ENCODE peak calls at places on chromosomes 6 and 20, in seven cellular contexts. S is sciatic nerve; R is activated CD4-positive, alpha-beta T cell treated with anti-CD3 and anti-CD28 coated beads, Interleukin-2, amount 50 U/mL, for 24 hours; W is AG04450; Q is neural crest cell; A is cardiac muscle cell; E is tibial artery. L is an unnamed sample.

GRCh38 chr6:108619431-108620197 is 58.9 kb downstream of the FOXO3 start:
- DNase-seq in Q (no peak), E (no peak), A (no peak), R (no peak), S (no peak), W (no peak), L (no peak)

GRCh38 chr6:53635322-53635721 is 30.2 kb downstream of the KLHL31 start:
- DNase-seq in W (no peak), R (no peak), S (no peak), Q (no peak), E (no peak), A (no peak), L (no peak)

GRCh38 chr20:33843854-33844253 is 32.7 kb downstream of the CHMP4B start:
- DNase-seq in E (no peak), W (no peak), R (no peak), S (no peak), Q (no peak), A (no peak), L (peak)

GRCh38 chr6:35415065-35415880 is 36.9 kb upstream of the FANCE start:
- DNase-seq in S (peak), Q (peak), E (peak), W (peak), A (peak), R (no peak), L (peak)

GRCh38 chr6:32885698-32886286 is 31.8 kb downstream of the PSMB9 start:
- DNase-seq in W (no peak), E (no peak), A (peak), S (no peak), Q (no peak), R (no peak), L (peak)

GRCh38 chr6:29731281-29731680 is 8.0 kb downstream of the HLA-F start:
- DNase-seq in R (no peak), S (no peak), W (no peak), E (no peak), Q (no peak), A (no peak), L (no peak)

GRCh38 chr20:44247131-44247571 is at the start of gene GDAP1L1:
- DNase-seq in E (no peak), Q (peak), S (no peak), R (no peak), A (peak), W (no peak), L (no peak)

GRCh38 chr6:120826253-120826652 is 508.0 kb downstream of the TBC1D32 start:
- DNase-seq in A (peak), Q (peak), R (no peak), E (no peak), S (no peak), W (no peak), L (no peak)

GRCh38 chr20:58731192-58731591 is 38.6 kb downstream of the NPEPL1 start:
- DNase-seq in S (no peak), Q (no peak), E (no peak), R (no peak), W (no peak), A (no peak), L (no peak)

GRCh38 chr6:24614048-24614420 is 32.0 kb downstream of the KIAA0319 start:
- DNase-seq in S (no peak), E (no peak), Q (no peak), R (no peak), A (no peak), W (no peak), L (no peak)

GRCh38 chr20:24690408-24690807 is 221.0 kb downstream of the SYNDIG1 start:
- DNase-seq in A (no peak), W (no peak), E (peak), Q (no peak), S (peak), R (no peak), L (no peak)

GRCh38 chr20:51237790-51238189 is 214.9 kb upstream of the KCNG1 start:
- DNase-seq in A (no peak), Q (no peak), W (no peak), R (no peak), S (no peak), E (no peak), L (no peak)

GRCh38 chr6:114342086-114342825 is 567 bp downstream of the HS3ST5 start:
- DNase-seq in E (no peak), S (no peak), W (no peak), Q (peak), A (peak), R (no peak), L (no peak)

GRCh38 chr6:15495375-15495901 is 167.4 kb downstream of the DTNBP1 start:
- DNase-seq in R (no peak), Q (no peak), S (no peak), E (peak), W (no peak), A (peak), L (no peak)

GRCh38 chr6:155026366-155027045 is 31.4 kb downstream of the TIAM2 start:
- DNase-seq in Q (no peak), W (peak), S (no peak), A (no peak), E (peak), R (no peak), L (no peak)

GRCh38 chr6:149887343-149887742 is 10.6 kb downstream of the RAET1E start:
- DNase-seq in E (no peak), W (no peak), R (no peak), S (no peak), A (no peak), Q (no peak), L (no peak)

GRCh38 chr6:36382976-36383375 is 4.5 kb downstream of the ETV7 start:
- DNase-seq in S (peak), E (no peak), A (no peak), R (no peak), W (no peak), Q (no peak), L (no peak)

GRCh38 chr20:625360-625932 is 15.3 kb upstream of the TCF15 start:
- DNase-seq in W (no peak), S (no peak), R (no peak), Q (no peak), A (no peak), E (no peak), L (no peak)

GRCh38 chr6:110681543-110682459 is 133.5 kb downstream of the CDK19 start:
- DNase-seq in W (no peak), S (no peak), R (no peak), Q (no peak), A (no peak), E (no peak), L (no peak)

GRCh38 chr20:55514498-55514897 is 490.8 kb downstream of the CBLN4 start:
- DNase-seq in A (no peak), S (no peak), R (no peak), E (no peak), W (no peak), Q (no peak), L (no peak)

GRCh38 chr6:168374051-168374502 is 54.5 kb upstream of the DACT2 start:
- DNase-seq in R (no peak), W (no peak), A (no peak), E (no peak), Q (no peak), S (peak), L (no peak)

GRCh38 chr20:60204601-60205000 is 246.4 kb downstream of the CDH26 start:
- DNase-seq in W (no peak), S (no peak), R (no peak), A (no peak), Q (no peak), E (no peak), L (no peak)

GRCh38 chr6:55469829-55470438 is 109.1 kb downstream of the HMGCLL1 start:
- DNase-seq in E (no peak), S (no peak), W (no peak), Q (no peak), R (no peak), A (no peak), L (no peak)

GRCh38 chr20:33685328-33686007 is 717 bp downstream of the E2F1 start:
- DNase-seq in S (no peak), A (no peak), R (peak), E (no peak), Q (peak), W (no peak), L (peak)

GRCh38 chr20:59441860-59442810 is 141.7 kb downstream of the EDN3 start:
- DNase-seq in W (no peak), A (peak), E (no peak), S (no peak), R (no peak), Q (no peak), L (no peak)

GRCh38 chr6:7073810-7074525 is 33.8 kb upstream of the RREB1 start:
- DNase-seq in S (peak), A (no peak), R (peak), Q (no peak), W (no peak), E (peak), L (peak)

GRCh38 chr20:62155428-62156253 is 12.1 kb downstream of the SS18L1 start:
- DNase-seq in Q (no peak), R (no peak), A (no peak), E (no peak), S (no peak), W (no peak), L (no peak)

GRCh38 chr6:73290435-73290834 is 27.4 kb upstream of the KHDC1 start:
- DNase-seq in Q (no peak), A (no peak), R (no peak), S (no peak), E (no peak), W (no peak), L (no peak)

GRCh38 chr20:15475483-15475882 is 1097.8 kb downstream of the KIF16B start:
- DNase-seq in S (peak), A (peak), Q (no peak), W (no peak), R (no peak), E (no peak), L (no peak)